ENCODE peak calls at places on chromosome 22, in five cellular contexts. Z is lung; N is stimulated activated CD4-positive, alpha-beta T cell treated with anti-CD3 and anti-CD28 coated beads, Interleukin-15, amount 100 ng/mL, for 1 hour; F is heart left ventricle; G is bronchial epithelial cell. M is an unnamed sample.

GRCh38 chr22:49426618-49427266 is 400.9 kb downstream of the BRD1 start:
- DNase-seq in Z (no peak), N (no peak), F (no peak), G (no peak), M (no peak)

GRCh38 chr22:48832592-48832991 is 995.1 kb downstream of the BRD1 start:
- DNase-seq in Z (no peak), N (no peak), F (no peak), G (no peak), M (no peak)

GRCh38 chr22:32979606-32980005 is 78.6 kb downstream of the SYN3 start:
- DNase-seq in Z (no peak), N (no peak), F (no peak), G (no peak), M (no peak)

GRCh38 chr22:49457146-49457545 is 370.5 kb downstream of the BRD1 start:
- DNase-seq in Z (no peak), N (no peak), F (no peak), G (no peak), M (no peak)

GRCh38 chr22:23376256-23376655 is 195.9 kb downstream of the BCR start:
- DNase-seq in Z (no peak), N (no peak), F (no peak), G (peak), M (peak)

GRCh38 chr22:24418786-24419479 is 8.5 kb upstream of the ADORA2A start:
- DNase-seq in Z (no peak), N (no peak), F (no peak), G (no peak), M (no peak)

GRCh38 chr22:45316796-45317526 is 7.2 kb downstream of the FAM118A start:
- DNase-seq in Z (no peak), N (no peak), F (no peak), G (no peak), M (no peak)

GRCh38 chr22:27032121-27032761 is 374.9 kb downstream of the MIAT start:
- DNase-seq in Z (no peak), N (no peak), F (peak), G (no peak), M (no peak)

GRCh38 chr22:30940655-30941362 is 27.8 kb downstream of the MORC2 start:
- DNase-seq in Z (no peak), N (peak), F (no peak), G (no peak), M (no peak)

GRCh38 chr22:47837703-47838102 is 1075.3 kb downstream of the TBC1D22A start:
- DNase-seq in Z (no peak), N (no peak), F (no peak), G (peak), M (no peak)

GRCh38 chr22:30289126-30289979 is at the start of gene CASTOR1:
- DNase-seq in Z (peak), N (peak), F (peak), G (peak), M (peak)

GRCh38 chr22:48702573-48703264 is 1125.0 kb downstream of the BRD1 start:
- DNase-seq in Z (no peak), N (no peak), F (peak), G (no peak), M (no peak)

GRCh38 chr22:32985899-32986772 is 72.0 kb downstream of the SYN3 start:
- DNase-seq in Z (peak), N (no peak), F (peak), G (peak), M (peak)

GRCh38 chr22:19679476-19680099 is 34.7 kb upstream of the SEPTIN5 start:
- DNase-seq in Z (peak), N (peak), F (peak), G (peak), M (peak)

GRCh38 chr22:38730411-38730871 is 24.7 kb downstream of the GTPBP1 start:
- DNase-seq in Z (no peak), N (no peak), F (peak), G (no peak), M (no peak)

GRCh38 chr22:29130490-29130889 is 57.7 kb downstream of the KREMEN1 start:
- DNase-seq in Z (no peak), N (no peak), F (no peak), G (no peak), M (no peak)

GRCh38 chr22:38957046-38957770 is at the start of gene APOBEC3A:
- DNase-seq in Z (no peak), N (no peak), F (peak), G (peak), M (peak)

GRCh38 chr22:27135582-27135981 is 478.2 kb downstream of the MIAT start:
- DNase-seq in Z (no peak), N (no peak), F (no peak), G (peak), M (no peak)

GRCh38 chr22:37316875-37317371 is 34.6 kb downstream of the CYTH4 start:
- DNase-seq in Z (peak), N (peak), F (peak), G (peak), M (peak)

GRCh38 chr22:43820671-43821305 is 8.7 kb upstream of the EFCAB6 start:
- DNase-seq in Z (no peak), N (no peak), F (no peak), G (no peak), M (no peak)

GRCh38 chr22:29268511-29269229 is 602 bp downstream of the EWSR1 start:
- DNase-seq in Z (peak), N (no peak), F (peak), G (peak), M (no peak)

GRCh38 chr22:20229916-20230775 is 38.0 kb downstream of the RTN4R start:
- DNase-seq in Z (no peak), N (no peak), F (no peak), G (no peak), M (no peak)

GRCh38 chr22:48478124-48478523 is 1349.5 kb downstream of the BRD1 start:
- DNase-seq in Z (no peak), N (no peak), F (no peak), G (no peak), M (no peak)

GRCh38 chr22:27670701-27671412 is 130.7 kb downstream of the MN1 start:
- DNase-seq in Z (no peak), N (no peak), F (peak), G (no peak), M (no peak)

GRCh38 chr22:43749473-43749872 is 62.6 kb downstream of the EFCAB6 start:
- DNase-seq in Z (no peak), N (no peak), F (no peak), G (no peak), M (no peak)

GRCh38 chr22:42313804-42314581 is 43.5 kb upstream of the TCF20 start:
- DNase-seq in Z (no peak), N (no peak), F (peak), G (peak), M (peak)

GRCh38 chr22:45268167-45268957 is 16.4 kb upstream of the UPK3A start:
- DNase-seq in Z (no peak), N (no peak), F (no peak), G (no peak), M (no peak)

GRCh38 chr22:26139320-26139719 is 29.9 kb upstream of the SEZ6L start:
- DNase-seq in Z (no peak), N (no peak), F (peak), G (no peak), M (no peak)

GRCh38 chr22:42697542-42698013 is 23.1 kb downstream of the A4GALT start:
- DNase-seq in Z (no peak), N (no peak), F (peak), G (peak), M (peak)

GRCh38 chr22:19888131-19888746 is 33.6 kb upstream of the GNB1L start:
- DNase-seq in Z (no peak), N (no peak), F (peak), G (no peak), M (no peak)

GRCh38 chr22:47294222-47294532 is 531.7 kb downstream of the TBC1D22A start:
- DNase-seq in Z (no peak), N (no peak), F (no peak), G (no peak), M (no peak)

GRCh38 chr22:20438678-20439492 is 1.3 kb upstream of the SCARF2 start:
- DNase-seq in Z (no peak), N (no peak), F (peak), G (no peak), M (no peak)

GRCh38 chr22:50197856-50198623 is 2.8 kb upstream of the SELENOO start:
- DNase-seq in Z (no peak), N (no peak), F (peak), G (no peak), M (no peak)

M was measured in colonic mucosa.